ENCODE peak calls at places on chromosomes 5 and 9, in six cellular contexts. D is lower lobe of right lung; K is heart left ventricle; A is activated T-cell treated with anti-CD3 and anti-CD28 coated beads, Interleukin-2, amount 50 U/mL, for 4 hours; W is mucosa of descending colon; H is central memory CD8-positive, alpha-beta T cell. E is an unnamed sample.

GRCh38 chr9:34267660-34268059 is 61.4 kb downstream of the KIF24 start:
- ATAC-seq in D (no peak), K (no peak), A (no peak), W (peak), H (no peak), E (no peak)

GRCh38 chr5:61275841-61276240 is 56.2 kb upstream of the ZSWIM6 start:
- ATAC-seq in D (peak), K (peak), A (peak), W (peak), H (no peak), E (peak)

GRCh38 chr9:128292009-128292408 is 15.9 kb downstream of the SWI5 start:
- ATAC-seq in D (no peak), K (no peak), A (no peak), W (no peak), H (no peak), E (no peak)

GRCh38 chr5:127666043-127666716 is 17.3 kb downstream of the CTXN3 start:
- ATAC-seq in D (no peak), K (no peak), A (no peak), W (no peak), H (no peak), E (no peak)

GRCh38 chr9:33463151-33463550 is 10.6 kb downstream of the NOL6 start:
- ATAC-seq in D (no peak), K (no peak), A (no peak), W (no peak), H (no peak), E (no peak)

GRCh38 chr9:109705515-109705914 is 74.5 kb upstream of the PALM2AKAP2 start:
- ATAC-seq in D (no peak), K (no peak), A (no peak), W (no peak), H (no peak), E (no peak)

GRCh38 chr9:14692536-14692917 is 705 bp downstream of the ZDHHC21 start:
- ATAC-seq in D (no peak), K (no peak), A (no peak), W (no peak), H (no peak), E (no peak)

GRCh38 chr5:146751781-146752401 is 126.7 kb downstream of the PPP2R2B start:
- ATAC-seq in D (peak), K (no peak), A (peak), W (peak), H (peak), E (peak)

GRCh38 chr9:28538132-28538531 is 964.9 kb upstream of the C9orf72 start:
- ATAC-seq in D (no peak), K (no peak), A (no peak), W (no peak), H (no peak), E (no peak)

GRCh38 chr9:123111977-123112869 is 78.8 kb downstream of the GPR21 start:
- ATAC-seq in D (peak), K (peak), A (peak), W (peak), H (no peak), E (peak)

GRCh38 chr5:177416334-177416733 is 7.0 kb upstream of the F12 start:
- ATAC-seq in D (peak), K (peak), A (no peak), W (peak), H (no peak), E (no peak)

GRCh38 chr5:67774153-67774552 is 441.4 kb upstream of the PIK3R1 start:
- ATAC-seq in D (no peak), K (peak), A (no peak), W (peak), H (no peak), E (no peak)

GRCh38 chr9:109213300-109214121 is 46.5 kb upstream of the FRRS1L start:
- ATAC-seq in D (no peak), K (peak), A (no peak), W (no peak), H (no peak), E (no peak)

GRCh38 chr5:1484416-1485319 is 39.1 kb downstream of the LPCAT1 start:
- ATAC-seq in D (no peak), K (no peak), A (no peak), W (peak), H (no peak), E (no peak)

GRCh38 chr5:127840198-127840524 is 137.0 kb downstream of the CCDC192 start:
- ATAC-seq in D (peak), K (no peak), A (no peak), W (no peak), H (no peak), E (no peak)

GRCh38 chr9:83032065-83032625 is 30.8 kb downstream of the RASEF start:
- ATAC-seq in D (peak), K (no peak), A (no peak), W (no peak), H (no peak), E (no peak)

GRCh38 chr9:4750021-4750673 is 9.1 kb upstream of the AK3 start:
- ATAC-seq in D (peak), K (peak), A (no peak), W (peak), H (peak), E (no peak)

GRCh38 chr5:143592648-143593047 is 189.2 kb upstream of the NR3C1 start:
- ATAC-seq in D (peak), K (no peak), A (no peak), W (peak), H (peak), E (peak)

GRCh38 chr5:73321757-73322452 is 126.7 kb downstream of the FOXD1 start:
- ATAC-seq in D (no peak), K (no peak), A (no peak), W (no peak), H (no peak), E (no peak)

GRCh38 chr9:108525214-108525613 is 330.6 kb downstream of the ACTL7B start:
- ATAC-seq in D (no peak), K (peak), A (no peak), W (no peak), H (no peak), E (no peak)

GRCh38 chr5:67058998-67059746 is 137.4 kb downstream of the CD180 start:
- ATAC-seq in D (no peak), K (peak), A (no peak), W (no peak), H (no peak), E (no peak)

GRCh38 chr5:178418471-178419010 is 171.7 kb downstream of the COL23A1 start:
- ATAC-seq in D (no peak), K (no peak), A (no peak), W (no peak), H (no peak), E (no peak)

GRCh38 chr5:56824019-56824418 is 8.7 kb downstream of the MAP3K1 start:
- ATAC-seq in D (peak), K (no peak), A (no peak), W (no peak), H (no peak), E (no peak)

GRCh38 chr9:113620377-113621161 is 157.0 kb downstream of the RGS3 start:
- ATAC-seq in D (peak), K (peak), A (no peak), W (peak), H (no peak), E (peak)

GRCh38 chr9:90616806-90617205 is 25.8 kb downstream of the DIRAS2 start:
- ATAC-seq in D (no peak), K (no peak), A (no peak), W (no peak), H (no peak), E (no peak)

GRCh38 chr9:128204858-128205257 is 1.7 kb downstream of the DNM1 start:
- ATAC-seq in D (no peak), K (no peak), A (no peak), W (no peak), H (no peak), E (no peak)

GRCh38 chr5:108531367-108532211 is 149.7 kb upstream of the FBXL17 start:
- ATAC-seq in D (no peak), K (peak), A (no peak), W (no peak), H (no peak), E (no peak)

GRCh38 chr5:178125253-178125916 is 5.4 kb upstream of the RMND5B start:
- ATAC-seq in D (no peak), K (no peak), A (no peak), W (no peak), H (no peak), E (no peak)

GRCh38 chr5:104739503-104739902 is 1176.9 kb upstream of the NUDT12 start:
- ATAC-seq in D (no peak), K (no peak), A (no peak), W (no peak), H (no peak), E (no peak)

GRCh38 chr5:139593716-139594319 is 32.7 kb downstream of the UBE2D2 start:
- ATAC-seq in D (no peak), K (peak), A (peak), W (peak), H (no peak), E (peak)

GRCh38 chr5:55847837-55848236 is 3.3 kb upstream of the IL31RA start:
- ATAC-seq in D (no peak), K (no peak), A (no peak), W (no peak), H (no peak), E (no peak)

E was measured in activated T-helper 17 cell treated with anti-CD3 and anti-CD28 coated beads, Interleukin-2, amount 50 U/mL, for 72 hours.